ENCODE peak calls at places on chromosomes 1 and 21, in four cellular contexts. I, L, O and D are unnamed samples.
A peak's percentile ranks its signal among the peaks of the same experiment; 100 is the strongest.

GRCh38 chr21:32624726-32625125 is 12.5 kb upstream of the CFAP298 start:
- DNase-seq in L (no peak), I (no peak), O (no peak), D (no peak)

GRCh38 chr1:160631983-160632625 is 14.7 kb downstream of the SLAMF1 start:
- DNase-seq in O (no peak), L (no peak), I (no peak), D (no peak)

GRCh38 chr1:160127865-160128523 is 12.4 kb downstream of the ATP1A2 start:
- DNase-seq in I (no peak), O (no peak), L (no peak), D (no peak)

GRCh38 chr1:109546311-109547109 is 1.9 kb upstream of the GNAI3 start:
- DNase-seq in L (peak; percentile 40), O (peak; percentile 84), I (peak; percentile 92), D (peak; percentile 90)

GRCh38 chr1:15153842-15154479 is 414 bp downstream of the TMEM51 start:
- DNase-seq in I (no peak), O (peak; percentile 9), L (no peak), D (no peak)

GRCh38 chr1:178941849-178942248 is 71.0 kb upstream of the ANGPTL1 start:
- DNase-seq in I (no peak), L (no peak), O (no peak), D (no peak)

GRCh38 chr1:11101347-11101746 is 1.7 kb upstream of the EXOSC10 start:
- DNase-seq in L (no peak), O (no peak), I (no peak), D (no peak)

GRCh38 chr1:30318864-30319718 is 404.3 kb downstream of the MATN1 start:
- DNase-seq in I (no peak), L (no peak), O (no peak), D (no peak)

GRCh38 chr1:156515956-156516355 is 15.4 kb upstream of the MEF2D start:
- DNase-seq in L (no peak), O (no peak), I (no peak), D (no peak)

GRCh38 chr21:33268736-33269441 is 2.7 kb downstream of the IL10RB start:
- DNase-seq in O (peak; percentile 69), L (no peak), I (peak; percentile 21), D (no peak)

GRCh38 chr1:27377760-27378495 is 3.3 kb upstream of the FCN3 start:
- DNase-seq in L (no peak), I (no peak), O (no peak), D (no peak)

GRCh38 chr1:3564921-3565831 is 46.1 kb downstream of the MEGF6 start:
- DNase-seq in O (no peak), I (peak; percentile 13), L (no peak), D (peak; percentile 25)